ENCODE peak calls at places on chromosomes 7 and 10, in nine cellular contexts. K is type B pancreatic cell, Q is lower leg skin, S is HCT116, W is ELR, U is NCI-H146, A is PC-3, Y is suprapubic skin, B is endothelial cell. F is an unnamed sample.

GRCh38 chr10:118459642-118460193 is 117.6 kb upstream of the FAM204A start:
- DNase-seq in Y (no peak), W (peak), K (no peak), S (peak), Q (peak), U (peak), B (peak), A (peak), F (peak)

GRCh38 chr10:110789604-110790428 is 81.9 kb upstream of the PDCD4 start:
- DNase-seq in S (no peak), W (no peak), B (no peak), A (no peak), Y (no peak), U (no peak), Q (no peak), K (no peak), F (no peak)

GRCh38 chr7:130959743-130960207 is 225.8 kb upstream of the KLF14 start:
- DNase-seq in Q (no peak), Y (no peak), K (no peak), S (peak), W (peak), A (peak), U (no peak), B (no peak), F (peak)

GRCh38 chr7:2645274-2645868 is 13.6 kb downstream of the TTYH3 start:
- DNase-seq in A (no peak), S (no peak), K (no peak), U (no peak), Y (no peak), W (peak), Q (no peak), B (peak), F (no peak)

GRCh38 chr10:113341138-113341537 is 211.7 kb upstream of the HABP2 start:
- DNase-seq in A (no peak), K (no peak), W (no peak), Q (no peak), S (no peak), Y (no peak), B (no peak), U (no peak), F (no peak)

GRCh38 chr7:113831509-113831908 is 87.3 kb downstream of the PPP1R3A start:
- DNase-seq in B (no peak), Y (no peak), K (no peak), U (no peak), S (no peak), Q (no peak), A (peak), W (no peak), F (no peak)

GRCh38 chr7:50822110-50822509 is 39.4 kb upstream of the GRB10 start:
- DNase-seq in S (no peak), A (peak), Y (no peak), Q (no peak), K (no peak), U (no peak), B (no peak), W (no peak), F (no peak)

GRCh38 chr10:58512470-58513188 is at the start of gene BICC1:
- DNase-seq in W (peak), S (no peak), B (peak), U (peak), Y (no peak), Q (peak), A (peak), K (peak), F (no peak)

GRCh38 chr10:22341190-22341935 is 3.9 kb upstream of the SPAG6 start:
- DNase-seq in W (no peak), B (no peak), A (no peak), S (no peak), Y (no peak), Q (no peak), U (peak), K (no peak), F (no peak)

GRCh38 chr7:27096756-27097514 is 1.1 kb upstream of the HOXA1 start:
- DNase-seq in B (no peak), A (peak), S (no peak), Q (no peak), K (no peak), U (peak), Y (no peak), W (peak), F (no peak)

GRCh38 chr10:77853256-77853655 is 73.3 kb downstream of the DLG5 start:
- DNase-seq in K (no peak), A (no peak), Q (no peak), B (no peak), W (no peak), Y (no peak), S (no peak), U (no peak), F (no peak)

GRCh38 chr7:115410972-115411686 is 489.2 kb downstream of the MDFIC start:
- DNase-seq in K (no peak), Q (no peak), S (no peak), W (no peak), Y (no peak), B (no peak), A (no peak), U (no peak), F (no peak)

F was measured in K562.